ENCODE peak calls at places on chromosomes 6 and 20, in four cellular contexts. U is right lobe of liver, G is fibroblast of the aortic adventitia, V is natural killer cell. C is an unnamed sample.

GRCh38 chr6:44029489-44030185 is 97.6 kb downstream of the MRPL14 start:
- DNase-seq in U (no peak), G (peak), V (no peak), C (no peak)

GRCh38 chr20:6122111-6122872 is 538 bp downstream of the FERMT1 start:
- DNase-seq in U (no peak), G (peak), V (no peak), C (no peak)

GRCh38 chr20:22490287-22491187 is 93.8 kb downstream of the FOXA2 start:
- DNase-seq in U (peak), G (peak), V (no peak), C (no peak)

GRCh38 chr6:170027111-170028043 is 263.5 kb downstream of the DLL1 start:
- DNase-seq in U (peak), G (no peak), V (no peak), C (no peak)

GRCh38 chr6:52065621-52066020 is 21.8 kb downstream of the PKHD1 start:
- DNase-seq in U (no peak), G (no peak), V (no peak), C (no peak)

GRCh38 chr6:142883011-142883410 is 62.0 kb downstream of the HIVEP2 start:
- DNase-seq in U (no peak), G (peak), V (no peak), C (no peak)

GRCh38 chr6:15429146-15430110 is 183.6 kb downstream of the JARID2 start:
- DNase-seq in U (no peak), G (peak), V (no peak), C (no peak)

GRCh38 chr6:81929828-81930227 is 177.3 kb upstream of the TENT5A start:
- DNase-seq in U (no peak), G (peak), V (no peak), C (no peak)

GRCh38 chr6:165222315-165223025 is 86.9 kb downstream of the C6orf118 start:
- DNase-seq in U (no peak), G (no peak), V (no peak), C (no peak)

GRCh38 chr20:38889792-38890496 is 36.3 kb upstream of the FAM83D start:
- DNase-seq in U (no peak), G (no peak), V (no peak), C (no peak)

GRCh38 chr6:162917506-162917905 is 189.7 kb downstream of the PACRG start:
- DNase-seq in U (no peak), G (peak), V (no peak), C (no peak)

GRCh38 chr20:59020938-59021551 is 1.8 kb downstream of the TUBB1 start:
- DNase-seq in U (no peak), G (peak), V (no peak), C (no peak)

GRCh38 chr20:63653041-63653973 is at the start of gene STMN3:
- DNase-seq in U (peak), G (peak), V (peak), C (peak)

GRCh38 chr6:14921878-14922277 is 324.0 kb upstream of the JARID2 start:
- DNase-seq in U (peak), G (no peak), V (no peak), C (no peak)

GRCh38 chr6:72826744-72827438 is 205.0 kb downstream of the KCNQ5 start:
- DNase-seq in U (no peak), G (peak), V (no peak), C (no peak)

GRCh38 chr6:146896960-146897701 is 298.4 kb downstream of the ADGB start:
- DNase-seq in U (no peak), G (no peak), V (no peak), C (no peak)

GRCh38 chr20:7704021-7704420 is 236.2 kb downstream of the HAO1 start:
- DNase-seq in U (no peak), G (no peak), V (no peak), C (no peak)

GRCh38 chr6:142842423-142843261 is 102.3 kb downstream of the HIVEP2 start:
- DNase-seq in U (no peak), G (peak), V (no peak), C (no peak)

GRCh38 chr6:122207794-122208193 is 191.7 kb upstream of the HSF2 start:
- DNase-seq in U (no peak), G (peak), V (no peak), C (no peak)

GRCh38 chr6:111534366-111534765 is 51.3 kb upstream of the REV3L start:
- DNase-seq in U (peak), G (no peak), V (no peak), C (no peak)

GRCh38 chr6:41537359-41537758 is 8.8 kb upstream of the FOXP4 start:
- DNase-seq in U (no peak), G (no peak), V (no peak), C (no peak)

GRCh38 chr6:69601132-69601531 is 195.7 kb downstream of the LMBRD1 start:
- DNase-seq in U (no peak), G (no peak), V (no peak), C (no peak)

GRCh38 chr6:156948807-156949206 is 171.6 kb downstream of the ARID1B start:
- DNase-seq in U (no peak), G (peak), V (no peak), C (no peak)

GRCh38 chr20:62805365-62805710 is 703 bp downstream of the OGFR start:
- DNase-seq in U (no peak), G (peak), V (no peak), C (no peak)

GRCh38 chr20:63064310-63064709 is 57.5 kb upstream of the BHLHE23 start:
- DNase-seq in U (peak), G (no peak), V (no peak), C (no peak)

GRCh38 chr6:12449447-12449846 is 159.3 kb downstream of the EDN1 start:
- DNase-seq in U (no peak), G (no peak), V (no peak), C (no peak)

GRCh38 chr6:149031545-149032317 is 284.9 kb downstream of the UST start:
- DNase-seq in U (no peak), G (peak), V (no peak), C (no peak)

GRCh38 chr6:46704562-46704961 is 16.9 kb downstream of the TDRD6 start:
- DNase-seq in U (no peak), G (peak), V (no peak), C (no peak)

GRCh38 chr6:125564941-125565340 is 184.5 kb upstream of the HEY2 start:
- DNase-seq in U (no peak), G (no peak), V (no peak), C (no peak)

GRCh38 chr6:43001843-43002242 is 11.9 kb downstream of the MEA1 start:
- DNase-seq in U (no peak), G (no peak), V (no peak), C (no peak)

GRCh38 chr6:42993445-42993844 is 9.1 kb downstream of the PPP2R5D start:
- DNase-seq in U (no peak), G (no peak), V (no peak), C (no peak)

DNA sequence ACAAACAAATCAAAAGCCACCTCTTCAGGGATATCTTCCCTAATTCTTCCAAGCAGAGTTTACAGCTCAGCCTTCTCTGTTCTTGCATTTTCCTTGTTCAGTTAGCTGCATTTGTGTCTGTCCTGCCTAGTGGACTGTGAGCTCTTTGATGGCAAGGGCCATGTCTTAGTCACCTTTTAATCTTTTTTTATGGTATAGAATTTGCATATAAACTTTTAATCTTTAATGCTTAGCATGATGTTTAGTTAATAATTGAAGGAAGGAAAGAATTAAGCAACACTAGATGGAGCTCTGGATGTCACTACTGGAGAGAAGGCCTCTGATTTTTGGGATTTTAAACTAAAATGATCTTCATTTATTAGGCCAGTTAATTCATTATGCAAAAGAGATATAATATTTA is 12.1 kb downstream of the PPP2R5D start:
- DNase-seq in U (no peak), G (no peak), V (no peak), C (no peak)
- TF ChIP-seq CTCF in U (peak), G (no peak), V (no peak), C (no peak)

DNA sequence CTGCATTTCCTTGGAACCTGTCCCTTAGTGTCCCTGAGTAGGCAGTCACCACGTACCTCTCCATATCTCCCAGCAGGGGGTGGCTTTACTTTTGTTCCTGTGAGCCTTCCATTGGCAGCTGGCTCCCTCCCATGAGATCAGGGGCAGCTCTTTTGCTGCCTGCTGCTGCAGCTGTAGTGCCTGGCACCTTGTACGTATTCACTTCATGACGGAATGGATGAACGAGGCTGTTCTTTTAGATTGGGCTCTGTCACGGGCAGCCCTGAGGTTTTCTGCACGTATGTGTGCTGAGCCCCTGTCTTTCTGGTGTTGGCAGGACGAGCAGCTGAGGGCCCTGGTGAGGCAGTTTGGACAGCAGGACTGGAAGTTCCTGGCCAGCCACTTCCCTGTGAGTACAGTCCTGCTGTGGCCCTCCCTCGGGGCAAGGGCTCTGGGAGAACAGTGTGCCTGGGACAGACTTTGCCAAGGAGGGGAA is 14.6 kb downstream of the MYBL2 start:
- DNase-seq in U (no peak), G (no peak), V (no peak), C (no peak)
- TF ChIP-seq CTCF in U (no peak), G (no peak), V (no peak), C (no peak)

DNA sequence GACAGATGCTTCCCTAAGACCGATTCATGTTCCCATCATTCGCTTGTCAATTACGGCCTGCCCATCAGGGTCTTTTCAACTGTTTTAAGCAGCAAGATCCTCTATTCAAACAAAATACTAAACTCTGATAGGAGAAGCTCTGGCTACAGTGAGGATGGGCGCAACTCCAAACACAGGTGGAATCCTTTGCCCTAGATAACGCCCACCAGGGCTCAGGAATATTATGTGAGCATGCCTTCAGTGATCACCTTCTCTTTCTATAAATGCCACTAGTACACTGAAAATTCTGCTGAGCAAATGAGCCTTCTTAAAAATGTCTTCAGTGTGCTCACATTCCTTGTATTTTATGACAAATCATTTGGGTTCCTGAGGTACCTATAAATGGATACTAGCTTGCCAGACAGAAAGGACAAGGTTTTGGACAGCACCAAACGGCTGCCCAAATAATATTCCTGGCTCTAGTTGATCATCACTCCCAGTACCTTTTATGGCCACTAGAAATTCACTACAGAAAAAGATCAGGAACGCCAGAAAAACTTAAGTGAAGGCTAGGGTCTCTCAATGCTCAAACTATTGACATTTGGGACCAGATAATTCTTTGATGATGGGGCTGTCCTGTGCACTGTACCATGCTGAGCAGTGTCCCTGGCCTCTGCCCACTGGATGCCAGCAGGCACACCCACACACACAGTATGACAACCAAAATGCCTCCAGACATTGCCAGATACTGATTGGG is 13.1 kb downstream of the ZNF217 start:
- DNase-seq in U (no peak), G (peak), V (no peak), C (no peak)
- TF ChIP-seq CTCF in U (no peak), G (peak), V (no peak), C (no peak)

GRCh38 chr6:130754786-130755367 is 72.3 kb upstream of the SMLR1 start:
- DNase-seq in U (no peak), G (no peak), V (no peak), C (no peak)

GRCh38 chr6:130744601-130745382 is 82.4 kb upstream of the SMLR1 start:
- DNase-seq in U (no peak), G (no peak), V (no peak), C (no peak)

GRCh38 chr6:130752292-130752691 is 74.9 kb upstream of the SMLR1 start:
- DNase-seq in U (no peak), G (peak), V (no peak), C (no peak)

DNA sequence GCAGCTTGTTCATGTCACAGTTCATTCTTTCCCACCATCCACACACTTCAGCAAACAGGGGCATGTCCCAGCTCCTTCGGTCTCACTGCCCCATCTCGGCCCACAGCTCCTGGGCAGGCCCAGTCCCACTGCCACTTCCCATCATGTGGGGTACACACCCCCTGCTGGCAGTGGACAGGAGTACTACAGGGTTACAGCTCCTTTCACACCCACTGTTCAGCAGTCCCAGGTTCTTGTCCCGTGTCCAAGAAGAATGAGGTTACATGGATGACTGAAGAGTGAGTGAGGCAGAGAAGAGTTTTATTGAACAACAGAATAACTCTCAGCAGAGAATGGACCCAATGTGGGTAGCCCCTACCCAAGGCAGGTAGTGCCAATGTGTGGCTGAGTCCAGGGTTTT is 77.8 kb upstream of the SMLR1 start:
- DNase-seq in U (no peak), G (no peak), V (no peak), C (no peak)
- TF ChIP-seq CTCF in U (no peak), G (no peak), V (no peak), C (no peak)

DNA sequence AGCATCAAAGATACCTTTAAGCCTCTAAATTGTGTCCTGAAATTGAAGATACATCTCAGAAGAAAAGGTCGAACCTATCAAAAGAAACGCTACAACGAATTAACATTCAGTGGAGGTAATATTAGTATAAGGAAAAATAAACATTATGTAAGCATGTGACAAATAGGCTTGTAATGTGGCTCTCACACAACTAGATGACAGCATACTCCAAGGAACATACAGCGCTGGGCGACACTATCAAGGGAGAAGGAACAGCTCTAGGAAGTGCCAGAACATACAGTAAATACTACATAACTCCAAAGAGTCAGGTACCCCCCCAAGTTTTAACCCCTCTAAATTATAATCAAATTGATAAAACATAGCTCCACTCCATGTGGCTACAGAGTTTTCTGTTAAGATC is 103.5 kb downstream of the LAMP5 start:
- DNase-seq in U (no peak), G (peak), V (no peak), C (no peak)
- TF ChIP-seq CTCF in U (peak), G (no peak), V (no peak), C (peak)

GRCh38 chr6:25025919-25026301 is 90.2 kb upstream of the RIPOR2 start:
- DNase-seq in U (no peak), G (no peak), V (no peak), C (no peak)

GRCh38 chr6:25025248-25025918 is 89.6 kb upstream of the RIPOR2 start:
- DNase-seq in U (no peak), G (no peak), V (no peak), C (no peak)

GRCh38 chr6:25026723-25027122 is 91.0 kb upstream of the RIPOR2 start:
- DNase-seq in U (no peak), G (no peak), V (no peak), C (no peak)

GRCh38 chr6:25028346-25028745 is 92.6 kb upstream of the RIPOR2 start:
- DNase-seq in U (no peak), G (no peak), V (no peak), C (no peak)

DNA sequence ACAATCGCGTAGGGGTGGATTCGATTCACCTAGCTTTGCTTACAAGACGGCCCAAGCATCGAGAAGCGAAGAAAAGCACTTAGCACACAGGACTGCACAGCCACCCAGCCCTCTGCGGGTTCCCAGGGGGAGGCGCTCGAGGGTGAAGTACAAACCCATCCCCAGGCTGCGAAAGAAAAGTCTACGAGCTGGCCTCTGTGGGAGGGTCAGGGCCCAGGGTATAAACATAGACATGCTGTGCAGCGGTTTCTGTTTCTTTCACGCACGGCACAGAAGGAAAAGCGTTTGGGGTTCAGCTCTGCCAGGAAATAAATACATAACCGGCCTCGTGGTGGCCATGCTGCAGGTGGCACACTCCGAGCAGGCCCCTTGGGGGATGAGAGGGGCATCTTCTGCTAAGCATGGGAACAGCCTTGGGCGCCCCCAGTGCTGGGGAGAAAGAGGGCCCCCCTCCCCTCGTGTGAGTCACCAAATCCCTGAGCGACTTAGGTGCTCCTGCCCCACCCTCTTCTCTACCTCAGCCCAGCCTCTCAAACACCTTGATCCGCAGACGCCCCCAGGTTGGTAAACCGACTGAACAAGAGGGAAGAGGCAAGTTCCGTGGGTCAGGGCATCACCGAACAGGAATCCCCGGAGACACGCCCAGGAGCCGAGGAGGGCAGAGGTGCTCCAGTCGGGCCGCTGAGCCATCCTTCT is 91.6 kb upstream of the RIPOR2 start:
- DNase-seq in U (no peak), G (no peak), V (peak), C (no peak)
- TF ChIP-seq CTCF in U (peak), G (no peak), V (peak), C (no peak)

C was measured in D721Med.